ENCODE peak calls at places on chromosomes 7 and 10, in six cellular contexts. S is CD8-positive, alpha-beta T cell; D is GM12878; W is epithelial cell of esophagus; R is esophagus squamous epithelium; U is upper lobe of right lung. C is an unnamed sample.

GRCh38 chr10:7826971-7827370 is 8.7 kb downstream of the TAF3 start:
- DNase-seq in S (no peak), D (no peak), W (peak), R (no peak), U (no peak), C (no peak)

GRCh38 chr7:105673367-105674188 is 92.3 kb upstream of the EFCAB10 start:
- DNase-seq in S (no peak), D (no peak), W (peak), R (no peak), U (peak), C (peak)

GRCh38 chr10:49258351-49258683 is 40.7 kb upstream of the C10orf71 start:
- DNase-seq in S (no peak), D (no peak), W (no peak), R (no peak), U (no peak), C (no peak)

GRCh38 chr10:121631296-121631695 is 33.1 kb upstream of the FGFR2 start:
- DNase-seq in S (no peak), D (no peak), W (peak), R (no peak), U (peak), C (peak)

GRCh38 chr10:60549686-60550085 is 160.0 kb upstream of the ANK3 start:
- DNase-seq in S (no peak), D (no peak), W (peak), R (no peak), U (no peak), C (no peak)

GRCh38 chr7:391411-391951 is 101.5 kb downstream of the FOXL3 start:
- DNase-seq in S (peak), D (no peak), W (peak), R (no peak), U (peak), C (no peak)

GRCh38 chr7:44153948-44154335 is 12.8 kb upstream of the MYL7 start:
- DNase-seq in S (no peak), D (no peak), W (no peak), R (no peak), U (no peak), C (peak)

GRCh38 chr10:128537888-128538287 is 411.7 kb upstream of the MKI67 start:
- DNase-seq in S (no peak), D (no peak), W (no peak), R (no peak), U (no peak), C (no peak)

GRCh38 chr7:120311028-120311788 is 38.2 kb downstream of the KCND2 start:
- DNase-seq in S (no peak), D (no peak), W (no peak), R (no peak), U (no peak), C (no peak)

GRCh38 chr7:84510501-84510900 is 315.9 kb upstream of the SEMA3A start:
- DNase-seq in S (no peak), D (no peak), W (peak), R (no peak), U (no peak), C (no peak)

GRCh38 chr10:30368065-30368718 is 19.1 kb upstream of the MTPAP start:
- DNase-seq in S (no peak), D (no peak), W (peak), R (no peak), U (no peak), C (peak)

GRCh38 chr10:112338957-112339356 is 35.0 kb upstream of the ACSL5 start:
- DNase-seq in S (no peak), D (no peak), W (no peak), R (no peak), U (no peak), C (no peak)

GRCh38 chr10:129096340-129096984 is 370.6 kb upstream of the MGMT start:
- DNase-seq in S (no peak), D (no peak), W (no peak), R (no peak), U (no peak), C (peak)

GRCh38 chr7:31271641-31272405 is 68.7 kb downstream of the NEUROD6 start:
- DNase-seq in S (no peak), D (no peak), W (no peak), R (no peak), U (no peak), C (no peak)

GRCh38 chr10:110872984-110873569 is 1.3 kb downstream of the PDCD4 start:
- DNase-seq in S (no peak), D (no peak), W (no peak), R (no peak), U (no peak), C (no peak)

GRCh38 chr10:22931948-22932347 is 4.1 kb downstream of the ARMC3 start:
- DNase-seq in S (no peak), D (no peak), W (peak), R (no peak), U (no peak), C (no peak)

GRCh38 chr10:96339956-96340904 is 18.6 kb downstream of the OPALIN start:
- DNase-seq in S (peak), D (no peak), W (peak), R (no peak), U (no peak), C (no peak)

GRCh38 chr10:61063035-61063434 is 119.0 kb upstream of the RHOBTB1 start:
- DNase-seq in S (no peak), D (no peak), W (no peak), R (no peak), U (no peak), C (no peak)

GRCh38 chr10:5800782-5801181 is 12.5 kb downstream of the GDI2 start:
- DNase-seq in S (no peak), D (no peak), W (peak), R (no peak), U (no peak), C (no peak)

GRCh38 chr7:28573751-28574295 is 161.5 kb downstream of the CREB5 start:
- DNase-seq in S (no peak), D (no peak), W (peak), R (no peak), U (no peak), C (no peak)

GRCh38 chr7:55774327-55775050 is 88.1 kb downstream of the SEPTIN14 start:
- DNase-seq in S (no peak), D (no peak), W (peak), R (no peak), U (no peak), C (no peak)

GRCh38 chr7:121945066-121945848 is 72.3 kb downstream of the PTPRZ1 start:
- DNase-seq in S (no peak), D (no peak), W (peak), R (no peak), U (no peak), C (no peak)

GRCh38 chr10:129954916-129955315 is 9.2 kb downstream of the EBF3 start:
- DNase-seq in S (no peak), D (no peak), W (no peak), R (no peak), U (no peak), C (no peak)

GRCh38 chr7:94452257-94452656 is 57.4 kb upstream of the CASD1 start:
- DNase-seq in S (no peak), D (no peak), W (no peak), R (no peak), U (no peak), C (peak)

GRCh38 chr7:81852701-81853100 is 82.9 kb upstream of the HGF start:
- DNase-seq in S (no peak), D (no peak), W (peak), R (no peak), U (no peak), C (no peak)

GRCh38 chr7:44287488-44288380 is 37.7 kb downstream of the CAMK2B start:
- DNase-seq in S (peak), D (no peak), W (no peak), R (no peak), U (peak), C (peak)

DNA sequence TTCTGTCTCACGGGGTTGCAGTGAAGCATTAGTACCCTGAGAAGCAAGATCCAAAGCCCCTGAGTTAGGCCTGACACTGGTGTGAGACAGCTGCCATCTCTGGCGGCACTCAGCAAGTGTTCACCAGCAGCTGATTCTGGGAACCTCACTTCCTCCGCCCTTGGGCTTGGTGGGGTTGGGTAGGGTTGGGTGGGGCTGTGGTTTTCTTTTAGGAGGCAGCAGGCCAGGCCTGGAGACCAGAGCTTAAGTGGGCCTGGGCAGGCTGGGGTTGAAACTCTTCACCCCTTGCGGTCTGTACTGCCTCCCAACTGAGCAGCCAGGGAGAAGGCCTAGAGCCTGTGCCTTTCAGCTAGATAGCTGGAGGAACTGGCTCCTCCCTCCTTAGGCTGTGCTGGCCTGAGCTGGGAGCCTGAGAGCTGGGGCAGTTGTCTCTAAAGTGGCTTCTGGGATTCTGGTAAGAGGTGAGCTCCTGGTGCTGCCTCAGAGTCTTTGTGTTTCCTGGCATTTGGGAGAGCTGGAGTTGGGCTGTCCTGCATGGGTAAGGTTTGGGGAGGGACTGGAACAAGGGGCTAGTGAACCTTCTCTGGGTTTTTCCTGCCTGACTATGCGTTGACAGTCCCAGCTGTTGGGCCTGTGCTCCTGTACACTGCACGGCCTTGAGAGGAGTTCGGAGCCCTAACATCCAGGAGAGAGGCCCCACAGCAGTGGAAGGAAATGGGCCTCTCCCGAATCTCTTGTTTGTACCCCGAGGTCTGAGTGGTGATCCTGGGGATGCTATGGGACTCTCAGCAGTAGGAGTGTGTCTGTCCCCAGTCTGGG is 5.1 kb downstream of the TSPAN14 start:
- DNase-seq in S (peak), D (peak), W (peak), R (no peak), U (peak), C (peak)
- H3K4me3 ChIP-seq in S (peak), D (peak), W (peak), R (peak), U (peak), C (no peak)

DNA sequence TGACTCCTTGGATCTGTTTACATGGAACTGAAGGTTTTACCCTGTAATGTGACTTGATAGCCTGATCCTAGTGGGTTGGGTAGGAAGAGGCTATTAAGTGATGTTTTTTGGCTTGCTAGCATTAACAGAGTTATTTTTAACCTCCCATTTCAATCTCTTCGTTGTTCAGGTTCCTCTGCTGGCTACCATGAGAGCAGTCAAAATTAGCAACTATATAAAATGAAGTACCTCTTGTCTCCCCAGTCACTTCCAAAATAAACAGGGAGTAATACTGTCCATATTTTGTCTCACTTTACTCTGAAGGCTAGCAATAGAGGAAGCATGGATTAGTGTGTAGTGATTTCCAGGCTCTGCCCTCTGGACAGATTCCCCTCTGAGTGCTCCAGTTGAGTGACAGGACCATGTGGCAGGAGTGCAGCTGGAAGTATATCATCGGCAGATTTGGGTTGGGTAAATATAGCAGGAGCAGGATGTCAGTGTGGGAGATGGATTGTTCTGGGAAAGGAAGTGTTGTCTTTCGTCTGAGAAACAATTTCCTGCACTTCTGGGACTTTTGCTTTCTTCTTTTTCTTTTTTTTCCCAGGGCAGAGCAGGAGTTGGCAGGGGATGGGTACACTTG is 35.2 kb downstream of the GBF1 start:
- DNase-seq in S (no peak), D (no peak), W (no peak), R (no peak), U (no peak), C (no peak)
- H3K4me3 ChIP-seq in S (no peak), D (peak), W (no peak), R (no peak), U (peak), C (no peak)

GRCh38 chr7:50309130-50309478 is 4.6 kb downstream of the IKZF1 start:
- DNase-seq in S (no peak), D (no peak), W (no peak), R (no peak), U (no peak), C (no peak)

GRCh38 chr7:50307368-50308012 is 3.0 kb downstream of the IKZF1 start:
- DNase-seq in S (peak), D (no peak), W (no peak), R (no peak), U (no peak), C (no peak)

GRCh38 chr7:50306491-50307367 is 2.2 kb downstream of the IKZF1 start:
- DNase-seq in S (no peak), D (no peak), W (no peak), R (no peak), U (no peak), C (no peak)

GRCh38 chr7:50309736-50310135 is 5.2 kb downstream of the IKZF1 start:
- DNase-seq in S (no peak), D (no peak), W (no peak), R (no peak), U (no peak), C (no peak)

GRCh38 chr7:50308301-50309129 is 4.0 kb downstream of the IKZF1 start:
- DNase-seq in S (peak), D (no peak), W (no peak), R (no peak), U (no peak), C (peak)
- H3K4me3 ChIP-seq in S (peak), D (peak), W (no peak), R (peak), U (peak), C (no peak)

DNA sequence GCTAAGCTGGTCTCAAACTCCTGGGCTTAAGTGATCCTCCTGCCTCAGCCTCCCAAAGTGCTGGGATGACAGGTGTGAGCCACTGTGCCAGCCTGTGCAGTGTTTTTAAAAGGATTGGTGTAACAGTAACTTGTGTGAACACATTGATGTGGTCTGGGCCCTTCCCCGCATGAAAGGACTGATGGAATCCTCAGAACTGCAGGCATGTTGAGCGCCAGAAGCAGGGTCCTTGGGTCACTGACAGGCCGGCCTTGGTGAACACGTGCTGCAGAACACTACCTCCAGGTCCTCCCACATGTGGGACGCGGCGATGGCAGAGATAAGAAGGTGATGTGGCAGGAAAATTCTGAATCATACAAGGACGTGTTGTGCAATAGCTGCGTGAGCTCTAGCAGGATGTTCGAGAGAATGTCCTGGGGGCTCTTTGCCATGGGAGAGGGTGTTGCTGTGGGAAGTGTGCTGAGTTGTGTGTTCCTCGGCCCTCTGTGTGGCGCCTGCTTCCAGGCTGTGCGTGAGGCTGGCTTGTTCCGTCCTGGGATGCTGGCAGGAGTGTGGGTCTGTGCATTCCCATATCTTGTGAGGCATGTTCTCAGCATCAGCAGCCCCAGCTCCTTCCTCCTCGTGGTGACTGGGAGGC is 68.2 kb downstream of the DNAJB6 start:
- DNase-seq in S (no peak), D (no peak), W (peak), R (no peak), U (peak), C (peak)
- H3K4me3 ChIP-seq in S (no peak), D (no peak), W (no peak), R (no peak), U (no peak), C (no peak)